ENCODE peak calls at places on chromosome 14, in four cellular contexts. Q, L, N and R are unnamed samples.

GRCh38 chr14:97874394-97874793 is 1077.2 kb downstream of the VRK1 start:
- DNase-seq in Q (no peak), L (no peak), N (no peak), R (no peak)

GRCh38 chr14:54257424-54257823 is 139.4 kb upstream of the CDKN3 start:
- DNase-seq in Q (no peak), L (no peak), N (no peak), R (no peak)

GRCh38 chr14:56895154-56895553 is 84.9 kb upstream of the OTX2 start:
- DNase-seq in Q (no peak), L (no peak), N (no peak), R (no peak)

GRCh38 chr14:45028107-45028626 is 55.7 kb upstream of the PRPF39 start:
- DNase-seq in Q (no peak), L (no peak), N (no peak), R (no peak)

GRCh38 chr14:106286697-106287290 is 760.4 kb downstream of the TMEM121 start:
- DNase-seq in Q (no peak), L (no peak), N (no peak), R (no peak)

GRCh38 chr14:55858604-55859003 is 259.6 kb upstream of the PELI2 start:
- DNase-seq in Q (no peak), L (no peak), N (no peak), R (no peak)

GRCh38 chr14:105917933-105918436 is 391.6 kb downstream of the TMEM121 start:
- DNase-seq in Q (no peak), L (no peak), N (peak; percentile 36), R (no peak)

GRCh38 chr14:63717704-63718103 is 10.2 kb downstream of the SGPP1 start:
- DNase-seq in Q (no peak), L (no peak), N (no peak), R (no peak)

GRCh38 chr14:97010491-97011160 is 213.4 kb downstream of the VRK1 start:
- DNase-seq in Q (no peak), L (no peak), N (no peak), R (no peak)

GRCh38 chr14:87334997-87335675 is 657.8 kb downstream of the GALC start:
- DNase-seq in Q (no peak), L (no peak), N (no peak), R (no peak)

GRCh38 chr14:87332001-87332400 is 661.0 kb downstream of the GALC start:
- DNase-seq in Q (no peak), L (no peak), N (no peak), R (no peak)
- H3K9me3 ChIP-seq in Q (peaks cover 5% of the 10 kb centered on the region), L (no peaks in the 10 kb centered on the region), N (no peaks in the 10 kb centered on the region), R (no peaks in the 10 kb centered on the region)

DNA sequence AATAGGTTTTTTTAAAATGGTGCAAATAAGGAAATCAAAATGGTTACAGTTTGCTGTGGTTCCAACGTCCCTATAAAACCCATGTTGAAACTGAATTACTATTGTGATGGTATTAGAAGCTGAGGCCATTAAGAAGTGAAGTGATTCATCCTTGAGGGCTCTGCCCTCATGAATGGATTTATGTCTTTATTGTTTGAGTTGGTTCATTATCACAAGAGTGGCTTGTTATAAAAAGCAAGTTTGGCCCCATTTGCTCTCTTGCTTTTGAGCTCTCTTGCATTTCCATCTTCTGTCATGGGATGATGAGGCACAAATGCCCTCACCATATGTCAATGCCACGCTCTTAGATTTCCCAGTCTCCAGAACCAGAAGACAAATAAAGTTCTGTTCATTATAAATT is 62.3 kb downstream of the PRKD1 start:
- DNase-seq in Q (no peak), L (no peak), N (no peak), R (no peak)
- H3K9me3 ChIP-seq in Q (no peaks in the 10 kb centered on the region), L (no peaks in the 10 kb centered on the region), N (no peaks in the 10 kb centered on the region), R (no peaks in the 10 kb centered on the region)

GRCh38 chr14:66636240-66636639 is 128.3 kb downstream of the GPHN start:
- DNase-seq in Q (no peak), L (no peak), N (no peak), R (no peak)
- H3K9me3 ChIP-seq in Q (no peaks in the 10 kb centered on the region), L (no peaks in the 10 kb centered on the region), N (no peaks in the 10 kb centered on the region), R (no peaks in the 10 kb centered on the region)

DNA sequence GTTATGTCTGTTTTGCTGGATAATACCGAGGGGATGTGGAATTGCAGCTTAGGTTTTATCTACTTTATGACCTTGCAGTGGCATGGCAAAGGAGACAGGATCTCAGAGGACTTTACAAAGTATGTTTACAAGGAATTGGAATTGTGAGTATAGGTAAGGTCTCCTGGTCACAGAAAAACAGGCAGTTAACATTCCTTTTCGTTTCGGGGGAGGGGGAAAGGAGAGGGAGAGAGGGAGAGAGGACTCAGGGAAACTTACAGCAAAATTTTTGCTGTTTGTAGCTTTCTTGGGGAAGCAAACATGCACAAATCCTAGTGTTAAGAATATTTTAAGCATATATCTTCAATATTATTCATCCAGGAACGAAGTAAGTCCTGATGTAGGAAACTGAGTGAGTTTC is 590.5 kb upstream of the LRFN5 start:
- DNase-seq in Q (no peak), L (no peak), N (no peak), R (no peak)
- H3K9me3 ChIP-seq in Q (no peaks in the 10 kb centered on the region), L (no peaks in the 10 kb centered on the region), N (no peaks in the 10 kb centered on the region), R (no peaks in the 10 kb centered on the region)

DNA sequence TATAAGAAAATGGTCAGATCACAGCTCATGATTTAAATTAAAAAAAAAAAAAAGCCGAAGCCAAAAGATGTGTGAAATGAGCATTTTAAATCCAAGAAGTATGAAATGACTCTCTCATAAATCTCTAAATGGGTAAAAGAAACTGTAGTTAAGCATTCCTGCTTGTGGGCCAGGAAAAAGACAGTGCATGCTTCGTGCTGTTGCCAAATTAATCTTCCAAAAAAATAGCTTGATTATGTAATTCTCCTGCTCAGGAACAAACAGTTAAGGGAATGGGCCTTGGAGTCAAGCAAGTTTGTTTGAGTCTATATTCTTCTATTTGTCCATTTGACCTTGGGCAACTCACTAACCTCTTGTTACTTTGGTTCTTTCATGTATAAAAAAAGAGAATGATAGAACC is 325.4 kb upstream of the SEL1L start:
- DNase-seq in Q (no peak), L (no peak), N (no peak), R (no peak)
- H3K9me3 ChIP-seq in Q (no peaks in the 10 kb centered on the region), L (no peaks in the 10 kb centered on the region), N (no peaks in the 10 kb centered on the region), R (peaks cover 10% of the 10 kb centered on the region)

GRCh38 chr14:79378020-79378419 is 833.3 kb downstream of the DIO2 start:
- DNase-seq in Q (no peak), L (no peak), N (no peak), R (no peak)

GRCh38 chr14:79379266-79379665 is 832.0 kb downstream of the DIO2 start:
- DNase-seq in Q (no peak), L (no peak), N (no peak), R (no peak)

GRCh38 chr14:79373451-79373850 is 837.9 kb downstream of the DIO2 start:
- DNase-seq in Q (no peak), L (no peak), N (no peak), R (no peak)

GRCh38 chr14:79375336-79375735 is 836.0 kb downstream of the DIO2 start:
- DNase-seq in Q (no peak), L (no peak), N (no peak), R (no peak)

GRCh38 chr14:79376557-79376956 is 834.7 kb downstream of the DIO2 start:
- DNase-seq in Q (no peak), L (no peak), N (no peak), R (no peak)
- H3K9me3 ChIP-seq in Q (no peaks in the 10 kb centered on the region), L (no peaks in the 10 kb centered on the region), N (no peaks in the 10 kb centered on the region), R (no peaks in the 10 kb centered on the region)

GRCh38 chr14:20092050-20092449 is 18.5 kb upstream of the OR4K17 start:
- DNase-seq in Q (no peak), L (no peak), N (no peak), R (no peak)

GRCh38 chr14:20093442-20093841 is 17.1 kb upstream of the OR4K17 start:
- DNase-seq in Q (no peak), L (no peak), N (no peak), R (no peak)
- H3K9me3 ChIP-seq in Q (no peaks in the 10 kb centered on the region), L (no peaks in the 10 kb centered on the region), N (no peaks in the 10 kb centered on the region), R (no peaks in the 10 kb centered on the region)